ENCODE peak calls at places on chromosomes 1 and 21, in six cellular contexts. Y, K, E, J, Q and B are unnamed samples.

GRCh38 chr21:41361786-41362604 is at the start of gene MX2:
- DNase-seq in Q (peak; percentile 86), E (no peak), J (peak; percentile 71), Y (peak; percentile 91), K (peak; percentile 76), B (peak; percentile 57)

GRCh38 chr1:241972703-241973375 is 15.3 kb downstream of the BECN2 start:
- DNase-seq in Q (no peak), J (no peak), Y (no peak), E (peak; percentile 24), K (no peak), B (no peak)

GRCh38 chr1:170700842-170701305 is 36.9 kb downstream of the PRRX1 start:
- DNase-seq in E (no peak), J (no peak), K (no peak), Q (no peak), Y (no peak), B (no peak)

GRCh38 chr1:37307907-37308570 is 166.3 kb upstream of the ZC3H12A start:
- DNase-seq in K (no peak), J (no peak), Q (no peak), Y (no peak), E (no peak), B (no peak)

GRCh38 chr1:165910764-165911421 is 83.5 kb downstream of the UCK2 start:
- DNase-seq in K (peak; percentile 29), J (peak; percentile 86), Q (peak; percentile 67), E (no peak), Y (no peak), B (peak; percentile 66)

GRCh38 chr1:8510041-8510823 is 192.3 kb downstream of the SLC45A1 start:
- DNase-seq in E (no peak), K (peak; percentile 53), Q (peak; percentile 37), Y (no peak), J (peak; percentile 28), B (no peak)

GRCh38 chr1:63797056-63797726 is 23.4 kb downstream of the ROR1 start:
- DNase-seq in Q (no peak), Y (no peak), E (no peak), J (no peak), K (no peak), B (no peak)

GRCh38 chr1:192756847-192757246 is 52.0 kb upstream of the RGS2 start:
- DNase-seq in Y (no peak), K (no peak), E (no peak), Q (no peak), J (no peak), B (no peak)

GRCh38 chr1:66493731-66494130 is 40.2 kb upstream of the SGIP1 start:
- DNase-seq in J (no peak), Q (no peak), Y (no peak), K (no peak), E (no peak), B (no peak)

GRCh38 chr1:66438062-66438970 is 95.6 kb upstream of the SGIP1 start:
- DNase-seq in Y (no peak), Q (no peak), K (no peak), E (no peak), J (no peak), B (no peak)

GRCh38 chr1:24769656-24770651 is 24.7 kb downstream of the CLIC4 start:
- DNase-seq in J (no peak), K (no peak), E (peak; percentile 62), Q (no peak), Y (no peak), B (no peak)

GRCh38 chr1:64757213-64757612 is 12.3 kb downstream of the RAVER2 start:
- DNase-seq in E (no peak), J (no peak), K (no peak), Q (no peak), Y (no peak), B (no peak)

GRCh38 chr1:68065766-68066165 is 15.3 kb upstream of the DIRAS3 start:
- DNase-seq in E (no peak), K (no peak), Q (no peak), Y (no peak), J (no peak), B (no peak)

GRCh38 chr1:53740621-53741105 is 1.7 kb upstream of the GLIS1 start:
- DNase-seq in E (no peak), Q (no peak), Y (no peak), K (no peak), J (no peak), B (no peak)

GRCh38 chr1:102572637-102573036 is 535.7 kb downstream of the COL11A1 start:
- DNase-seq in K (no peak), Y (no peak), Q (no peak), E (no peak), J (no peak), B (no peak)

GRCh38 chr1:214261206-214262123 is 19.5 kb upstream of the SMYD2 start:
- DNase-seq in E (peak; percentile 79), Y (peak; percentile 94), K (peak; percentile 81), Q (peak; percentile 83), J (peak; percentile 83), B (peak; percentile 79)

GRCh38 chr1:26016944-26017545 is 4.5 kb upstream of the EXTL1 start:
- DNase-seq in Y (peak; percentile 33), E (no peak), K (no peak), J (no peak), Q (no peak), B (no peak)

GRCh38 chr1:180208264-180208663 is 21.8 kb upstream of the LHX4 start:
- DNase-seq in Y (no peak), Q (no peak), K (no peak), J (no peak), E (no peak), B (no peak)

GRCh38 chr21:42496839-42497202 is 797 bp upstream of the RSPH1 start:
- DNase-seq in Y (no peak), J (no peak), E (peak; percentile 9), Q (no peak), K (no peak), B (no peak)

GRCh38 chr1:106768501-106768900 is 288.0 kb upstream of the PRMT6 start:
- DNase-seq in Q (no peak), J (no peak), K (no peak), E (no peak), Y (no peak), B (no peak)

GRCh38 chr1:117061986-117062415 is 1.9 kb downstream of the TTF2 start:
- DNase-seq in Y (no peak), Q (no peak), E (no peak), K (no peak), J (no peak), B (no peak)

GRCh38 chr1:179083533-179083932 is 1.7 kb downstream of the TOR3A start:
- DNase-seq in K (no peak), Y (no peak), J (peak; percentile 25), Q (no peak), E (no peak), B (no peak)
- TF ChIP-seq POLR2A in K (no peak), Y (no peak), J (no peak), Q (no peak), E (no peak), B (no peak)

GRCh38 chr21:39456665-39457064 is 4.9 kb downstream of the SH3BGR start:
- DNase-seq in Q (no peak), K (no peak), J (no peak), E (no peak), Y (no peak), B (no peak)
- TF ChIP-seq CTCF in Q (no peak), K (no peak), J (peak; percentile 37), E (no peak), Y (no peak), B (no peak)

GRCh38 chr1:1761504-1762376 is 16.5 kb downstream of the NADK start:
- DNase-seq in Q (no peak), E (no peak), Y (peak; percentile 57), K (no peak), J (no peak), B (no peak)

GRCh38 chr1:1764876-1765478 is 13.3 kb downstream of the NADK start:
- DNase-seq in Q (no peak), E (no peak), Y (peak; percentile 85), K (no peak), J (no peak), B (no peak)

GRCh38 chr1:1760345-1760650 is 18.0 kb downstream of the NADK start:
- DNase-seq in E (no peak), Q (no peak), Y (peak; percentile 76), J (no peak), K (no peak), B (no peak)

GRCh38 chr1:1760715-1761114 is 17.6 kb downstream of the NADK start:
- DNase-seq in K (no peak), J (no peak), Y (peak; percentile 61), E (no peak), Q (no peak), B (no peak)

GRCh38 chr1:1763657-1764621 is 14.3 kb downstream of the NADK start:
- DNase-seq in Y (peak; percentile 94), K (no peak), Q (no peak), E (peak; percentile 67), J (no peak), B (no peak)
- TF ChIP-seq POLR2A in Y (no peak), K (no peak), Q (no peak), E (no peak), J (no peak), B (no peak)

DNA sequence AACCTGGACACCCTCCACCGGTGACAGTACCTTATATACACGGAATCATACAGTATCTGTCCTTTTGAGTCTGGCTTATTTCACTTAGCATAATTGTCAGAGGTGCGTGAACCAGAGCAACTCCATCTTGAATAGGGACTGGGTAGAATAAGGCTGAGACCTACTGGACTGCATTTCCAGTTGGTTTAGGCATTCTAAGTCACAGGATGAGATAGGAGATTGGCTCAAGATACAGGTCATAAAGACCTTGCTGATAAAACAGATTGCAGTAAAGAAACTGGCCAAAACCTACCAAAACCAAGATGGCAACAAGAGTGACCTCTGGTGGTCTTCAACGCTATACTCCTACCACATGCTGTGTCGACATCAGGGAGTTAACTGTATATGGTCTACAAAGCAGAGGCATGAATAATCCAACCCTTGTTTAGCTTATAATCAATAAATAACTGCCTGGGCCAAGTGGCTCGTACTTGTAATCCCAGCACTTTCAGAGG is 1.4 kb upstream of the FDPS start:
- DNase-seq in E (peak; percentile 73), J (no peak), K (no peak), Q (no peak), Y (no peak), B (no peak)
- TF ChIP-seq CTCF in E (peak; percentile 34), J (peak; percentile 15), K (peak; percentile 33), Q (no peak), Y (peak; percentile 16), B (no peak)

GRCh38 chr1:33127001-33127823 is 46.3 kb downstream of the AZIN2 start:
- DNase-seq in E (peak; percentile 99), K (peak; percentile 99), J (peak; percentile 98), Y (peak; percentile 100), Q (peak; percentile 96), B (peak; percentile 96)
- TF ChIP-seq POLR2A in E (peak; percentile 66), K (peak; percentile 59), J (peak; percentile 74), Y (no peak), Q (peak; percentile 44), B (peak; percentile 44)

GRCh38 chr1:225378880-225379279 is 49.0 kb downstream of the LBR start:
- DNase-seq in Q (no peak), K (no peak), J (no peak), Y (no peak), E (peak; percentile 19), B (peak; percentile 19)
- TF ChIP-seq CTCF in Q (no peak), K (no peak), J (no peak), Y (no peak), E (no peak), B (no peak)